ENCODE peak calls at places on chromosomes 2 and 18, in ten cellular contexts. D is ELF-1; J is NCI-H2081; Q is lower lobe of right lung; T is foreskin fibroblast; I is fibroblast of lung; Y is stimulated activated CD4-positive, alpha-beta T cell treated with anti-CD3 and anti-CD28 coated beads, Interleukin-4, amount 100 ng/mL, for 4 hours; G is MCF 10A; Z is globus pallidus; H is cortex of kidney. W is an unnamed sample.

GRCh38 chr2:130842770-130843169 is 6.1 kb downstream of the ARHGEF4 start:
- DNase-seq in D (no peak), J (no peak), Q (no peak), T (no peak), I (no peak), Y (no peak), G (no peak), Z (no peak), H (no peak), W (no peak)

GRCh38 chr2:42752299-42752698 is 11.6 kb downstream of the OXER1 start:
- DNase-seq in D (no peak), J (no peak), Q (no peak), T (no peak), I (no peak), Y (no peak), G (no peak), Z (peak), H (no peak), W (no peak)

GRCh38 chr2:239240480-239240881 is 160.3 kb downstream of the HDAC4 start:
- DNase-seq in D (no peak), J (no peak), Q (no peak), T (no peak), I (no peak), Y (no peak), G (no peak), Z (peak), H (no peak), W (no peak)

GRCh38 chr2:62539892-62540785 is 34.1 kb upstream of the TMEM17 start:
- DNase-seq in D (no peak), J (no peak), Q (no peak), T (no peak), I (peak), Y (no peak), G (no peak), Z (no peak), H (no peak), W (no peak)

GRCh38 chr2:151878655-151879563 is 50.7 kb upstream of the ARL5A start:
- DNase-seq in D (peak), J (no peak), Q (no peak), T (peak), I (peak), Y (no peak), G (peak), Z (no peak), H (no peak), W (no peak)

GRCh38 chr2:216283038-216283900 is 89.0 kb downstream of the MARCHF4 start:
- DNase-seq in D (peak), J (no peak), Q (no peak), T (no peak), I (no peak), Y (peak), G (peak), Z (no peak), H (no peak), W (peak)

GRCh38 chr2:54187331-54187730 is 68.7 kb downstream of the TSPYL6 start:
- DNase-seq in D (no peak), J (no peak), Q (no peak), T (no peak), I (no peak), Y (no peak), G (no peak), Z (no peak), H (no peak), W (no peak)

GRCh38 chr2:77101796-77102452 is 420.3 kb downstream of the LRRTM4 start:
- DNase-seq in D (no peak), J (no peak), Q (no peak), T (no peak), I (no peak), Y (no peak), G (no peak), Z (no peak), H (no peak), W (no peak)

GRCh38 chr2:148965596-148966431 is 72.7 kb upstream of the LYPD6B start:
- DNase-seq in D (no peak), J (no peak), Q (no peak), T (no peak), I (no peak), Y (no peak), G (no peak), Z (no peak), H (no peak), W (no peak)

GRCh38 chr2:180520206-180520605 is 460.2 kb upstream of the UBE2E3 start:
- DNase-seq in D (no peak), J (no peak), Q (no peak), T (no peak), I (no peak), Y (no peak), G (peak), Z (no peak), H (no peak), W (no peak)

GRCh38 chr2:127670055-127670956 is 5.0 kb downstream of the LIMS2 start:
- DNase-seq in D (no peak), J (no peak), Q (no peak), T (no peak), I (no peak), Y (no peak), G (no peak), Z (no peak), H (no peak), W (no peak)

GRCh38 chr2:217795706-217796465 is 206.9 kb downstream of the TNS1 start:
- DNase-seq in D (peak), J (no peak), Q (no peak), T (no peak), I (peak), Y (no peak), G (no peak), Z (no peak), H (no peak), W (no peak)

GRCh38 chr2:171107803-171108202 is 52.9 kb downstream of the TLK1 start:
- DNase-seq in D (no peak), J (no peak), Q (no peak), T (no peak), I (no peak), Y (no peak), G (no peak), Z (no peak), H (no peak), W (no peak)

GRCh38 chr2:231464576-231465540 is 574 bp upstream of the NCL start:
- DNase-seq in D (peak), J (peak), Q (peak), T (no peak), I (peak), Y (peak), G (no peak), Z (peak), H (peak), W (peak)

GRCh38 chr2:237525559-237526157 is 38.6 kb downstream of the MLPH start:
- DNase-seq in D (no peak), J (no peak), Q (no peak), T (no peak), I (no peak), Y (no peak), G (no peak), Z (no peak), H (no peak), W (no peak)

GRCh38 chr2:127584047-127584446 is 48.6 kb downstream of the MYO7B start:
- DNase-seq in D (no peak), J (no peak), Q (no peak), T (no peak), I (no peak), Y (no peak), G (no peak), Z (no peak), H (no peak), W (no peak)

GRCh38 chr2:119106301-119106897 is 52.2 kb downstream of the C1QL2 start:
- DNase-seq in D (peak), J (no peak), Q (no peak), T (peak), I (peak), Y (peak), G (peak), Z (peak), H (no peak), W (no peak)

GRCh38 chr2:38434595-38434994 is 57.5 kb upstream of the ATL2 start:
- DNase-seq in D (no peak), J (no peak), Q (no peak), T (no peak), I (no peak), Y (no peak), G (no peak), Z (no peak), H (no peak), W (no peak)

GRCh38 chr18:32427084-32427933 is 43.4 kb downstream of the GAREM1 start:
- DNase-seq in D (no peak), J (no peak), Q (no peak), T (no peak), I (peak), Y (no peak), G (no peak), Z (no peak), H (no peak), W (no peak)

GRCh38 chr18:31511098-31511497 is 13.1 kb downstream of the DSG2 start:
- DNase-seq in D (no peak), J (no peak), Q (no peak), T (no peak), I (no peak), Y (no peak), G (peak), Z (no peak), H (no peak), W (no peak)

GRCh38 chr2:63950414-63950813 is 68.8 kb downstream of the VPS54 start:
- DNase-seq in D (peak), J (no peak), Q (no peak), T (no peak), I (no peak), Y (no peak), G (no peak), Z (no peak), H (no peak), W (no peak)

GRCh38 chr2:37894047-37894446 is 31.0 kb upstream of the RMDN2 start:
- DNase-seq in D (no peak), J (no peak), Q (no peak), T (no peak), I (peak), Y (no peak), G (no peak), Z (no peak), H (no peak), W (no peak)

GRCh38 chr2:167264380-167264779 is 376.1 kb downstream of the XIRP2 start:
- DNase-seq in D (peak), J (peak), Q (no peak), T (peak), I (no peak), Y (no peak), G (peak), Z (peak), H (no peak), W (no peak)

GRCh38 chr2:237967463-237967871 is 653 bp downstream of the UBE2F start:
- DNase-seq in D (peak), J (no peak), Q (peak), T (peak), I (peak), Y (no peak), G (peak), Z (no peak), H (no peak), W (peak)

GRCh38 chr2:67445652-67446268 is 48.6 kb downstream of the ETAA1 start:
- DNase-seq in D (no peak), J (no peak), Q (no peak), T (no peak), I (no peak), Y (no peak), G (no peak), Z (no peak), H (no peak), W (no peak)

GRCh38 chr2:214410918-214411554 is at the start of gene VWC2L:
- DNase-seq in D (peak), J (peak), Q (peak), T (peak), I (peak), Y (peak), G (peak), Z (peak), H (no peak), W (peak)

GRCh38 chr18:3593381-3593903 is 143.5 kb downstream of the TGIF1 start:
- DNase-seq in D (peak), J (no peak), Q (no peak), T (no peak), I (peak), Y (no peak), G (peak), Z (no peak), H (no peak), W (peak)

GRCh38 chr18:35862115-35862640 is 110.3 kb upstream of the RMP24 start:
- DNase-seq in D (no peak), J (no peak), Q (no peak), T (no peak), I (peak), Y (no peak), G (no peak), Z (no peak), H (no peak), W (no peak)

GRCh38 chr2:188776634-188777033 is 197.5 kb upstream of the COL3A1 start:
- DNase-seq in D (no peak), J (no peak), Q (no peak), T (peak), I (peak), Y (no peak), G (no peak), Z (no peak), H (no peak), W (no peak)